ENCODE peak calls at places on chromosomes 3 and 15, in four cellular contexts. V is upper lobe of left lung, Y is right lobe of liver, N is heart right ventricle. D is an unnamed sample.

GRCh38 chr3:33807190-33807589 is 8.8 kb downstream of the PDCD6IP start:
- DNase-seq in V (no peak), Y (peak; percentile 76), N (peak; percentile 13), D (peak; percentile 64)

GRCh38 chr3:114293846-114294245 is at the start of gene TIGIT:
- DNase-seq in V (peak; percentile 14), Y (no peak), N (no peak), D (no peak)

GRCh38 chr3:140250010-140250825 is 315.2 kb downstream of the CLSTN2 start:
- DNase-seq in V (no peak), Y (no peak), N (no peak), D (no peak)

GRCh38 chr3:134242649-134243637 is 7.7 kb downstream of the RYK start:
- DNase-seq in V (no peak), Y (no peak), N (no peak), D (no peak)

GRCh38 chr3:99175276-99175801 is 273.8 kb upstream of the DCBLD2 start:
- DNase-seq in V (no peak), Y (no peak), N (no peak), D (no peak)

GRCh38 chr15:63466378-63467192 is 37.8 kb upstream of the USP3 start:
- DNase-seq in V (no peak), Y (peak; percentile 84), N (peak; percentile 40), D (no peak)

GRCh38 chr15:40775007-40775406 is 5.2 kb downstream of the C15orf62 start:
- DNase-seq in V (no peak), Y (no peak), N (no peak), D (no peak)

GRCh38 chr3:188178293-188178950 is 24.5 kb downstream of the LPP start:
- DNase-seq in V (no peak), Y (no peak), N (no peak), D (no peak)

GRCh38 chr3:86929046-86929445 is 61.9 kb downstream of the VGLL3 start:
- DNase-seq in V (no peak), Y (no peak), N (no peak), D (no peak)

GRCh38 chr15:85133709-85134108 is 152.1 kb downstream of the PDE8A start:
- DNase-seq in V (no peak), Y (no peak), N (no peak), D (no peak)

GRCh38 chr3:43102773-43103480 is 3.0 kb downstream of the POMGNT2 start:
- DNase-seq in V (no peak), Y (no peak), N (no peak), D (no peak)

GRCh38 chr15:80856400-80856799 is 77.2 kb downstream of the CEMIP start:
- DNase-seq in V (no peak), Y (no peak), N (no peak), D (no peak)

GRCh38 chr3:97817965-97818364 is 3.8 kb upstream of the CRYBG3 start:
- DNase-seq in V (no peak), Y (no peak), N (no peak), D (no peak)

GRCh38 chr3:150414989-150415388 is 6.9 kb downstream of the TSC22D2 start:
- DNase-seq in V (no peak), Y (no peak), N (no peak), D (no peak)

GRCh38 chr3:150419959-150420358 is 11.9 kb downstream of the TSC22D2 start:
- DNase-seq in V (no peak), Y (no peak), N (no peak), D (no peak)

GRCh38 chr3:150421799-150422548 is 13.9 kb downstream of the TSC22D2 start:
- DNase-seq in V (no peak), Y (no peak), N (no peak), D (no peak)

GRCh38 chr3:150421256-150421655 is 13.2 kb downstream of the TSC22D2 start:
- DNase-seq in V (no peak), Y (no peak), N (no peak), D (no peak)

GRCh38 chr3:150419076-150419868 is 11.2 kb downstream of the TSC22D2 start:
- DNase-seq in V (no peak), Y (no peak), N (no peak), D (no peak)
- H3K4me3 ChIP-seq in V (no peak overlapping the region), Y (no peak overlapping the region), N (no peak overlapping the region), D (no peak overlapping the region)

GRCh38 chr3:53056442-53056841 is 10.6 kb upstream of the SFMBT1 start:
- DNase-seq in V (no peak), Y (no peak), N (no peak), D (peak; percentile 17)
- TF ChIP-seq CTCF in V (no peak), Y (peak; percentile 29), N (no peak), D (peak; percentile 6)

GRCh38 chr15:90201944-90202375 is 830 bp downstream of the SEMA4B start:
- DNase-seq in V (peak; percentile 81), Y (no peak), N (no peak), D (no peak)

GRCh38 chr15:90203473-90203872 is 2.3 kb downstream of the SEMA4B start:
- DNase-seq in V (no peak), Y (no peak), N (no peak), D (no peak)

GRCh38 chr15:90201150-90201943 is at the start of gene SEMA4B:
- DNase-seq in V (peak; percentile 95), Y (peak; percentile 69), N (peak; percentile 72), D (peak; percentile 85)

GRCh38 chr15:90203922-90204321 is 2.8 kb downstream of the SEMA4B start:
- DNase-seq in V (no peak), Y (no peak), N (no peak), D (no peak)

GRCh38 chr15:90202929-90203328 is 1.8 kb downstream of the SEMA4B start:
- DNase-seq in V (no peak), Y (no peak), N (no peak), D (no peak)
- H3K4me3 ChIP-seq in V (no peak overlapping the region), Y (no peak overlapping the region), N (no peak overlapping the region), D (peak overlapping the region; percentile 94)

GRCh38 chr3:51675201-51675611 is 4.2 kb downstream of the TEX264 start:
- DNase-seq in V (no peak), Y (no peak), N (no peak), D (no peak)
- TF ChIP-seq CTCF in V (no peak), Y (no peak), N (no peak), D (no peak)

GRCh38 chr15:98651581-98652220 is 3.4 kb downstream of the IGF1R start:
- DNase-seq in V (no peak), Y (no peak), N (no peak), D (no peak)
- H3K4me3 ChIP-seq in V (peak overlapping the region; percentile 96), Y (peak overlapping the region; percentile 64), N (peak overlapping the region; percentile 93), D (peak overlapping the region; percentile 84)

GRCh38 chr3:30567139-30567753 is 39.2 kb upstream of the TGFBR2 start:
- DNase-seq in V (no peak), Y (no peak), N (no peak), D (no peak)
- TF ChIP-seq CTCF in V (no peak), Y (peak; percentile 40), N (no peak), D (no peak)

GRCh38 chr15:70319466-70319865 is 221.7 kb upstream of the TLE3 start:
- DNase-seq in V (no peak), Y (no peak), N (no peak), D (no peak)
- H3K4me3 ChIP-seq in V (no peak overlapping the region), Y (no peak overlapping the region), N (no peak overlapping the region), D (no peak overlapping the region)

GRCh38 chr15:42803436-42803835 is 66.5 kb upstream of the CDAN1 start:
- DNase-seq in V (no peak), Y (no peak), N (no peak), D (no peak)
- TF ChIP-seq CTCF in V (no peak), Y (no peak), N (no peak), D (no peak)

GRCh38 chr3:129462365-129462968 is 22.4 kb downstream of the IFT122 start:
- DNase-seq in V (no peak), Y (no peak), N (no peak), D (no peak)

GRCh38 chr3:129461461-129462146 is 21.6 kb downstream of the IFT122 start:
- DNase-seq in V (no peak), Y (no peak), N (peak; percentile 11), D (no peak)

GRCh38 chr3:129460155-129460554 is 20.1 kb downstream of the IFT122 start:
- DNase-seq in V (no peak), Y (no peak), N (no peak), D (no peak)

GRCh38 chr3:129461022-129461421 is 21.0 kb downstream of the IFT122 start:
- DNase-seq in V (no peak), Y (no peak), N (no peak), D (no peak)

GRCh38 chr3:129460572-129460971 is 20.5 kb downstream of the IFT122 start:
- DNase-seq in V (no peak), Y (no peak), N (no peak), D (no peak)
- H3K4me3 ChIP-seq in V (no peak overlapping the region), Y (no peak overlapping the region), N (no peak overlapping the region), D (no peak overlapping the region)